ENCODE peak calls at places on chromosomes 2 and 18, in four cellular contexts. One of them, this sample, is unnamed.

GRCh38 chr2:85266424-85267041 is 61.3 kb downstream of the TGOLN2 start:
- DNase-seq in neural progenitor cell: peak
- DNase-seq in CD4-positive, CD25-positive, alpha-beta regulatory T cell: peak
- DNase-seq in uterus: peak
- DNase-seq in this sample: peak

GRCh38 chr2:128689971-128690370 is 371.3 kb upstream of the HS6ST1 start:
- DNase-seq in uterus: no peak
- DNase-seq in CD4-positive, CD25-positive, alpha-beta regulatory T cell: no peak
- DNase-seq in neural progenitor cell: no peak
- DNase-seq in this sample: no peak

GRCh38 chr2:207163815-207164747 is 1.7 kb downstream of the KLF7 start:
- DNase-seq in CD4-positive, CD25-positive, alpha-beta regulatory T cell: peak
- DNase-seq in uterus: peak
- DNase-seq in neural progenitor cell: peak
- DNase-seq in this sample: peak

GRCh38 chr18:21598726-21599584 is 1.5 kb downstream of the ESCO1 start:
- DNase-seq in CD4-positive, CD25-positive, alpha-beta regulatory T cell: no peak
- DNase-seq in uterus: no peak
- DNase-seq in neural progenitor cell: no peak
- DNase-seq in this sample: no peak

GRCh38 chr2:67108231-67108630 is 288.9 kb upstream of the ETAA1 start:
- DNase-seq in neural progenitor cell: no peak
- DNase-seq in CD4-positive, CD25-positive, alpha-beta regulatory T cell: no peak
- DNase-seq in uterus: no peak
- DNase-seq in this sample: no peak

GRCh38 chr2:160241251-160242137 is 41.4 kb upstream of the ITGB6 start:
- DNase-seq in uterus: no peak
- DNase-seq in neural progenitor cell: no peak
- DNase-seq in CD4-positive, CD25-positive, alpha-beta regulatory T cell: no peak
- DNase-seq in this sample: peak

GRCh38 chr2:61343141-61343540 is 127.7 kb downstream of the USP34 start:
- DNase-seq in CD4-positive, CD25-positive, alpha-beta regulatory T cell: no peak
- DNase-seq in neural progenitor cell: no peak
- DNase-seq in uterus: no peak
- DNase-seq in this sample: no peak

GRCh38 chr18:10003281-10003680 is 89.5 kb downstream of the VAPA start:
- DNase-seq in CD4-positive, CD25-positive, alpha-beta regulatory T cell: no peak
- DNase-seq in uterus: no peak
- DNase-seq in neural progenitor cell: no peak
- DNase-seq in this sample: no peak

DNA sequence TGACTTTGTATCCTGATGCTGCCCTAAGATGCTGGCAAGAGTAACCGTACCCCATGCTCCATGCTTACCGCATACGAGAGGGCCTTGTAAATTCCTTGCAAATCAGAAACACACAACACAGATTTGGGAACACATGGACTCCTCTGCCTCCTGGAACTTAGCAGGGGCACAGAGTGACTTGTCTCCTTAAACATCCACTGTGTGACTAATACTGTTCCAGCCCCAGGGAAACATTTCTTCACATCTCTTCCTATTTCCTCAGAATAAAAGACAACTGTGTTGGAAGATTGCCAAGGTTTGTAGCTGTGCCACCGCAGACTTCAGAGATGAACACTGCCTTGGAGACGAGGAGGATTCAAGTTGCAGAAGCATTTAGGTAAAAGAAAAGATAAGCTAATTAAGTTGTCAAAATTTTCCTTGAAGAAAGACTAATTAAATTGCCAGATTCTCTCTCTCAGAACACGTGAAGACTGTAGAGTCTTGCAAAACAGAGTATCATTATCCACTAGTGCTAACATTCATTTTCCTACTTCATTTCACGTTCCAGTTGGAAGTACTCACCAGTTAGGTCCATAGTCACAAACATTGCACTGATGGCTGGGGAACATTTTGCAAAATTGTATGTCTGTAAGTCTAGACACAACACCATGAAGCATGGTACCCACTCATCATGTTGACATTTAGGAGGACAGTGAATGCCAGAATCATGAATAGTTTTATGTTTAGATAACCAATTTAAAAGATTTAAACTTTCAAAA is 188.8 kb downstream of the TSN start:
- DNase-seq in uterus: no peak
- DNase-seq in neural progenitor cell: no peak
- DNase-seq in CD4-positive, CD25-positive, alpha-beta regulatory T cell: no peak
- DNase-seq in this sample: peak
- H3K27ac ChIP-seq in uterus: no peak
- H3K27ac ChIP-seq in neural progenitor cell: no peak
- H3K27ac ChIP-seq in CD4-positive, CD25-positive, alpha-beta regulatory T cell: no peak
- H3K27ac ChIP-seq in this sample: no peak

DNA sequence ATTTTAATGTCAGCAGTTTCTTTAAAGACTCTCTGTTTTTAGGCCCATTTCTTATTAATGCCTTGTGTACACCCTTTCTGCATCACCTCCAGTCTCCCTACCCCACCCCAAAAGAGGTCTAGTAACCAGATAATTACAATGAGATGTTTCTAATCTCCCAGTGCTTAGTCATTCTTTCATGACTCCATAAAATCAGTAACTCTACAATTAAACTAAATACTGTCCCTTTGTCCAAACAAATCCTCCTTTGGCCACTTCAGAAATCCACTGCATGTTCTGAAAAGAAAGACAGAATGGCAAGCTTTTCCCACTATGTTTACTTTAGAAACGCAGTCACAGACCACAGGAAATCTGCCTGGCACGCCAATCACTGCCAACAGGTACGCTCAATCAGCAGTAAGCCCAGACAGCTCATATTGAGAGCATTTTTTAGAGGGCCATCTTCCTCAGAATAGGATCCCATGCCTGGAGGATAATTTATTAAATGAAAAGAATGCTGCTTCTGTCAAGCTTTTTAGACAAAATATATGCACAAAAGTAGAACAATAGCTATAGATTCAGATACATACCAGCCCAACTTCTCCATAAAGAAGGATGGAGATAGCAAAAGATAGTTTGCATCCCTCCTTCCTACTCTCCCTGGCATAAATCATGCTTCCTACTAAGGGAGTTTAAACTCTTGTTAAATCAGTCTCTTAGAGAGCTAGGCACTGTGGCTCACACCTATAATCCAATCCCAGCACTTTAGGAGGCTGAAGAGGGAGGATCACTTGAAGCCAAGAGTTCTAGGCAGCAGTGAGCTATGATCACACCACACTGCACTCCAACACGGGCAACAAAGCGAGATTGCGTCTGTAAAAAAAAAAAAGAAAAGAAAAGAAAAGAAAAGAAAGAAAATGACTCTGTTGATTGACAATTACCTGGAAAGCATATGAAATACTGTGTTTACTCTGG is 14.6 kb downstream of the CLASP1 start:
- DNase-seq in CD4-positive, CD25-positive, alpha-beta regulatory T cell: no peak
- DNase-seq in neural progenitor cell: no peak
- DNase-seq in uterus: no peak
- DNase-seq in this sample: no peak
- H3K27ac ChIP-seq in CD4-positive, CD25-positive, alpha-beta regulatory T cell: no peak
- H3K27ac ChIP-seq in neural progenitor cell: no peak
- H3K27ac ChIP-seq in uterus: no peak
- H3K27ac ChIP-seq in this sample: peak

DNA sequence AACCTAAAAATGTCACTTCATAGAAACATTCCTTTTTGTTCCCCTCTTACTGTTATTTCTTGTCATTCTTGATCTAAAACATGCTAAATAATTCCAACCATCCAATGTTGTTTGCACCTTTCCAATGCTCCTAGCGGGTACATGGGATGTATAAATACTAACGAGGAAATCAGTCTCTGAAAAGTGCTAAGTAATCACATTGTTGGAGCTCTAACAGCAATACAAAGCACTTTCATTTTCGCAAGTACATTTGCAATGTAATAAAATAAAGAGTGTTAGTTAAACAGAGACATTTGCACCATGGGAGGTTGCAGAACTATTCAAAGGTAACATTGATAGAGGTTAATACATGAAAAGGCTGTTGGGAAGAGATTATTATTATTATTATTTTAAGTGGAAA is 286.2 kb upstream of the ACVR2A start:
- DNase-seq in neural progenitor cell: no peak
- DNase-seq in uterus: no peak
- DNase-seq in CD4-positive, CD25-positive, alpha-beta regulatory T cell: no peak
- DNase-seq in this sample: no peak
- H3K27ac ChIP-seq in neural progenitor cell: no peak
- H3K27ac ChIP-seq in uterus: no peak
- H3K27ac ChIP-seq in CD4-positive, CD25-positive, alpha-beta regulatory T cell: no peak
- H3K27ac ChIP-seq in this sample: no peak

GRCh38 chr18:13427354-13427753 is 208.8 kb downstream of the LDLRAD4 start:
- DNase-seq in uterus: no peak
- DNase-seq in neural progenitor cell: no peak
- DNase-seq in CD4-positive, CD25-positive, alpha-beta regulatory T cell: no peak
- DNase-seq in this sample: no peak
- H3K27ac ChIP-seq in uterus: no peak
- H3K27ac ChIP-seq in neural progenitor cell: no peak
- H3K27ac ChIP-seq in CD4-positive, CD25-positive, alpha-beta regulatory T cell: no peak
- H3K27ac ChIP-seq in this sample: no peak

GRCh38 chr2:241272298-241272721 is 43.2 kb downstream of the HDLBP start:
- DNase-seq in neural progenitor cell: peak
- DNase-seq in uterus: peak
- DNase-seq in CD4-positive, CD25-positive, alpha-beta regulatory T cell: no peak
- DNase-seq in this sample: peak
- H3K27ac ChIP-seq in neural progenitor cell: no peak
- H3K27ac ChIP-seq in uterus: peak
- H3K27ac ChIP-seq in CD4-positive, CD25-positive, alpha-beta regulatory T cell: peak
- H3K27ac ChIP-seq in this sample: peak

GRCh38 chr18:59139291-59139614 is 431 bp upstream of the SEC11C start:
- DNase-seq in CD4-positive, CD25-positive, alpha-beta regulatory T cell: peak
- DNase-seq in neural progenitor cell: peak
- DNase-seq in uterus: peak
- DNase-seq in this sample: peak
- H3K27ac ChIP-seq in CD4-positive, CD25-positive, alpha-beta regulatory T cell: peak
- H3K27ac ChIP-seq in neural progenitor cell: no peak
- H3K27ac ChIP-seq in uterus: peak
- H3K27ac ChIP-seq in this sample: peak

DNA sequence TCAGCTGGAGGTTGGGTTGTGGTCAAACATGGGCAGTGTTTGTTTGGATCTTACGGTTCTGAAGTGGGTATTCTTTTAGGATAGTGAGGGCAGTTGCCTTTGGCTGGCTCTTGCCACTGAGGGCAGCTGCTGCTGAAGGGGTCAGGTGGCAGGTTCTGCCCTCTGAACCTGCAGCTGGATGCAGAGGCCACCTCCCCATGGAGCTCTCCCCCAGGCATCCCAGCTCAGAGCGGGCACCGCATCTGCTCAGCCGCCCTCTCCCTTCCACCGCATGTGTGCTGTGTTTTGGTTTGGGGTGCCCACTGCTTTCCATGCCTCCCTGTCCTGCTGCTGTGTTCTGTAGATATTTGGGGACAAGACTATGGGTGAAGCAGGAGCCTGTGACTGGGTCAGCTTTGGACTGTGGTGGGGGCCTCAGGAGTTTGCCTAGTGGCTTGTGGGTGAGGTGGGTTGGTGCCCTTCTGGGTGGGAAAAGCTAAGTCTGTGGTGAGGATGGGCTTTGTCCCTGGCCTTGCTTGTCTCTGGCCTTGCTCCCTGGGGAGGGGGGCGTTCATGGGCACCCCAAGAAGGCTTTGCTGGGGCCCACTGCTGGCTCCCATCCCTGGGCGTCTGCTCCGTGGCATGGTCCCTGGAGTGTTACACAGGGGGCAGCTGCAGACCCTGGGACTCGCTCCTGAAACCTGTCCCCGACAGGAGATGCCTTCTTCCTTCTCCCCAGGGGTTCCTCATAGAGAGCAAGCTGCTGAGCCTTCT is 28.5 kb downstream of the OTOF start:
- DNase-seq in neural progenitor cell: no peak
- DNase-seq in uterus: no peak
- DNase-seq in CD4-positive, CD25-positive, alpha-beta regulatory T cell: no peak
- DNase-seq in this sample: no peak
- H3K27ac ChIP-seq in neural progenitor cell: no peak
- H3K27ac ChIP-seq in uterus: no peak
- H3K27ac ChIP-seq in CD4-positive, CD25-positive, alpha-beta regulatory T cell: no peak
- H3K27ac ChIP-seq in this sample: no peak

GRCh38 chr2:11749646-11750349 is 3.4 kb downstream of the LPIN1 start:
- DNase-seq in uterus: no peak
- DNase-seq in CD4-positive, CD25-positive, alpha-beta regulatory T cell: no peak
- DNase-seq in neural progenitor cell: no peak
- DNase-seq in this sample: no peak

GRCh38 chr2:11752906-11753305 is 6.5 kb downstream of the LPIN1 start:
- DNase-seq in CD4-positive, CD25-positive, alpha-beta regulatory T cell: no peak
- DNase-seq in uterus: no peak
- DNase-seq in neural progenitor cell: no peak
- DNase-seq in this sample: no peak

GRCh38 chr2:11750422-11750821 is 4.0 kb downstream of the LPIN1 start:
- DNase-seq in neural progenitor cell: no peak
- DNase-seq in uterus: no peak
- DNase-seq in CD4-positive, CD25-positive, alpha-beta regulatory T cell: peak
- DNase-seq in this sample: no peak

GRCh38 chr2:11748861-11749645 is 2.6 kb downstream of the LPIN1 start:
- DNase-seq in uterus: no peak
- DNase-seq in neural progenitor cell: no peak
- DNase-seq in CD4-positive, CD25-positive, alpha-beta regulatory T cell: no peak
- DNase-seq in this sample: no peak

GRCh38 chr2:11750917-11751316 is 4.5 kb downstream of the LPIN1 start:
- DNase-seq in CD4-positive, CD25-positive, alpha-beta regulatory T cell: no peak
- DNase-seq in uterus: no peak
- DNase-seq in neural progenitor cell: no peak
- DNase-seq in this sample: no peak
- H3K27ac ChIP-seq in CD4-positive, CD25-positive, alpha-beta regulatory T cell: peak
- H3K27ac ChIP-seq in uterus: no peak
- H3K27ac ChIP-seq in neural progenitor cell: no peak
- H3K27ac ChIP-seq in this sample: peak

DNA sequence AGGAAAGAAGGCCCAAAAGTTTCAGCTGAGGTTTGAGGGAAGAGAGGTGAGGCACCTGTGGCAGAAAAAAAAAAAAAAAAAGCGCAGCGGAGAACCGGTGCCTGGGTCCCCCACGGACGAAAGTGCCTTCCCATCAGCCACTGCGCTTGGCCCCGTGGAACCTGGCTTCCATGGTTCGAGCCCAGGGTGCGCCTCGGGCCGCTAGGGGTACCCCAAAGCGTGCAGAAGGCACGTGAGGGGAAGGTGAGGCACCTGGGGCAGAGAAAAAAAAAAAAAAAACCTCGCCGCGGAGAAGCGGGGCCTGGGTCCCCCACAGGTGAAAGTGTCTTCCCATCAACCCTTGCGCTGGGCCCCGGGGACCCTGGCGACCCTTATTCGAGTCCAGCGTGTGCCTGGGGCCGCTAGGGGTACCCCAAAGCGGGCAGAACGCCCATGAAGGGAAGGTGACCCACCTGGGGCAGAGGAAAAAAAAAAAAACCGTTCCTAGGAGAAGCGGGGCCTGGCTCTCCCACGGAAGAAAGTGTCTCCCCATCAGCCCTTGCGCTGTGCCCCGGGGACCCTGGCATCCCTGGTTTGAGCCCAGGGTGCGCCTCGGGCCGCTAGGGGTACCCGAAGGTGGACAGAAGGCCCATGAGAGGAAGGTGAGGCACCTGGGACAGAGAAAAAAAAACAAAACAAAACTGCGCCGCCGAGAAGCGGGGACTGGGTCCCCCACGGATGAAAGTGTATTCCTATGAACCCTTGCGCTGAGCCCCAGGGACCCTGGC is 228.6 kb downstream of the CCDC74A start:
- DNase-seq in uterus: no peak
- DNase-seq in neural progenitor cell: no peak
- DNase-seq in CD4-positive, CD25-positive, alpha-beta regulatory T cell: no peak
- DNase-seq in this sample: no peak
- H3K27ac ChIP-seq in uterus: no peak
- H3K27ac ChIP-seq in neural progenitor cell: no peak
- H3K27ac ChIP-seq in CD4-positive, CD25-positive, alpha-beta regulatory T cell: no peak
- H3K27ac ChIP-seq in this sample: no peak